ENCODE peak calls at places on chromosomes 7 and 10, in four cellular contexts. One of them, this sample, is unnamed.

GRCh38 chr7:131554880-131555516 is 1.4 kb downstream of the PODXL start:
- DNase-seq in BJ: no peak
- DNase-seq in osteoblast: peak
- DNase-seq in fibroblast of pulmonary artery: no peak
- DNase-seq in this sample: no peak

GRCh38 chr7:148772297-148773089 is 73.8 kb downstream of the CUL1 start:
- DNase-seq in BJ: peak
- DNase-seq in osteoblast: peak
- DNase-seq in fibroblast of pulmonary artery: peak
- DNase-seq in this sample: no peak

GRCh38 chr7:13880789-13881188 is 108.7 kb downstream of the ETV1 start:
- DNase-seq in BJ: peak
- DNase-seq in osteoblast: no peak
- DNase-seq in fibroblast of pulmonary artery: peak
- DNase-seq in this sample: no peak

GRCh38 chr7:104074529-104074928 is 85.1 kb upstream of the RELN start:
- DNase-seq in BJ: no peak
- DNase-seq in osteoblast: no peak
- DNase-seq in fibroblast of pulmonary artery: no peak
- DNase-seq in this sample: no peak

GRCh38 chr10:44293842-44294241 is 91.1 kb downstream of the CXCL12 start:
- DNase-seq in BJ: peak
- DNase-seq in osteoblast: peak
- DNase-seq in fibroblast of pulmonary artery: peak
- DNase-seq in this sample: no peak

GRCh38 chr10:113007343-113007771 is 57.3 kb downstream of the TCF7L2 start:
- DNase-seq in BJ: no peak
- DNase-seq in osteoblast: no peak
- DNase-seq in fibroblast of pulmonary artery: no peak
- DNase-seq in this sample: no peak

GRCh38 chr7:157671358-157672255 is 334.8 kb downstream of the DNAJB6 start:
- DNase-seq in BJ: no peak
- DNase-seq in osteoblast: no peak
- DNase-seq in fibroblast of pulmonary artery: no peak
- DNase-seq in this sample: no peak

GRCh38 chr7:131008840-131009651 is 275.0 kb upstream of the KLF14 start:
- DNase-seq in BJ: no peak
- DNase-seq in osteoblast: no peak
- DNase-seq in fibroblast of pulmonary artery: no peak
- DNase-seq in this sample: no peak

GRCh38 chr7:39125849-39126248 is 148.1 kb downstream of the POU6F2 start:
- DNase-seq in BJ: no peak
- DNase-seq in osteoblast: no peak
- DNase-seq in fibroblast of pulmonary artery: no peak
- DNase-seq in this sample: no peak

GRCh38 chr10:18610517-18610916 is 40.9 kb downstream of the NSUN6 start:
- DNase-seq in BJ: no peak
- DNase-seq in osteoblast: peak
- DNase-seq in fibroblast of pulmonary artery: peak
- DNase-seq in this sample: no peak

GRCh38 chr7:128909605-128910568 is 622 bp downstream of the KCP start:
- DNase-seq in BJ: no peak
- DNase-seq in osteoblast: peak
- DNase-seq in fibroblast of pulmonary artery: peak
- DNase-seq in this sample: no peak

GRCh38 chr10:14605231-14605925 is 169.3 kb downstream of the FAM107B start:
- DNase-seq in BJ: peak
- DNase-seq in osteoblast: peak
- DNase-seq in fibroblast of pulmonary artery: peak
- DNase-seq in this sample: no peak

GRCh38 chr7:71683382-71683781 is 551.4 kb downstream of the GALNT17 start:
- DNase-seq in BJ: no peak
- DNase-seq in osteoblast: no peak
- DNase-seq in fibroblast of pulmonary artery: no peak
- DNase-seq in this sample: no peak

GRCh38 chr7:9978111-9979064 is 995.3 kb upstream of the PHF14 start:
- DNase-seq in BJ: no peak
- DNase-seq in osteoblast: no peak
- DNase-seq in fibroblast of pulmonary artery: no peak
- DNase-seq in this sample: no peak

GRCh38 chr7:157663061-157663863 is 326.5 kb downstream of the DNAJB6 start:
- DNase-seq in BJ: no peak
- DNase-seq in osteoblast: no peak
- DNase-seq in fibroblast of pulmonary artery: no peak
- DNase-seq in this sample: no peak

DNA sequence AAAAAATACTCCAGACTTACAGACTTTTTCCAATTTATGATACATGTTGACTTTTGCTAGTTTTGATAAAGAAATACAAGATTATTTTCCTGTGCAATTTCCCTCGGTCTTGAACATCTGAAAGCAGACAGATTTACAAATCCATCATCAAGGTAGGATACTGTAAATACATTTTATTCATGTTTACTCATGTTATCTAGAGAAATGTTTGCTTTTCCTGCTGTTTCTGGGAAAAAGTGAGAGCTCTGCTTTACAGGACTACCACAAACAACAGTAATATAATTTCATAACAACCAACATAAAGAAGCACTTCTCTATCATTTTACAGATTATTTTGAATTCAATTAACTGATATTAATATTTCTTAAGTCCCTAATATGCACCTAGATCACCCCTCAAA is 31.7 kb upstream of the CASD1 start:
- DNase-seq in BJ: no peak
- DNase-seq in osteoblast: no peak
- DNase-seq in fibroblast of pulmonary artery: no peak
- DNase-seq in this sample: no peak
- TF ChIP-seq CTCF in BJ: no peak
- TF ChIP-seq CTCF in osteoblast: no peak
- TF ChIP-seq CTCF in fibroblast of pulmonary artery: no peak
- TF ChIP-seq CTCF in this sample: no peak

DNA sequence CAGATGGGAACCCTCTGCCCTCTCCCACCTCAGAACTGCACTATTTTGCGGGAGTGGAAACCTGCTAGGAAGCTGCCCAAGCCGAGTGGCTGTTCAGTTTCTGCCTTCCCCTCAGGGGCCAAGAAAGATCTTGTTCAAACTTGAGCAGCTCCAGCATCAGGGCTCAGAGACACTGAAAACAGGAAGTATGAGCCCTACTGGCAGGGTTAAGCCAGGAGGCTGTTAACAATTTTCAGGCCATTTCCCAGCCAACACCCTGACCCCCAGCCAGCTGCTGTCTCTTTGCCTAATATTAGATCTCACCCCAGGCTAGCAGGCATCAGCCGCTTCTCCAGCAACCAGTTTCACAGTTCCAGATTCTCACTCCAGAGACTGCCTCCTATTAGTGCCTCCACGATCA is 9.2 kb downstream of the PLAU start:
- DNase-seq in BJ: no peak
- DNase-seq in osteoblast: no peak
- DNase-seq in fibroblast of pulmonary artery: no peak
- DNase-seq in this sample: no peak
- TF ChIP-seq CTCF in BJ: peak
- TF ChIP-seq CTCF in osteoblast: no peak
- TF ChIP-seq CTCF in fibroblast of pulmonary artery: no peak
- TF ChIP-seq CTCF in this sample: no peak

GRCh38 chr10:67115972-67116371 is 190.1 kb downstream of the LRRTM3 start:
- DNase-seq in BJ: no peak
- DNase-seq in osteoblast: no peak
- DNase-seq in fibroblast of pulmonary artery: peak
- DNase-seq in this sample: no peak
- TF ChIP-seq CTCF in BJ: no peak
- TF ChIP-seq CTCF in osteoblast: no peak
- TF ChIP-seq CTCF in fibroblast of pulmonary artery: no peak
- TF ChIP-seq CTCF in this sample: no peak

DNA sequence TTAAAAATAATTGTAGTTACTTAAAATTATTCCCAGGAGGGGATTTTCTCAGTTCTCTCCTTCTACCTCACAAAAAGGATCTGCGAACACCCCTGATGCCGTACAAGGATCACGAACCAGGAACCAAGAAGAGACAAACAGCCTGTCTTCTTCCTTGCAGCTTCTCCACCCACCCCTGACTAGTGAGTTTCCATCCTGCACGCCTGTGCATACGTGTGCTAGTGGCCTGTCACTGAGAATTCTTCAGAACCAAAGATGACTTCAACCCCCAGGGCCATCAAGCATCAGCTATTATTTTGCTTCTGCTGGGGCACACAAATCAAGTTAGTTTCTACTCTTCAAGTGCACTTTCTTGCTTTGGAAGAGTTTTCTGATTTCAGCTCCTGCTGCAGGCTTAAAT is 175.5 kb upstream of the KLF6 start:
- DNase-seq in BJ: no peak
- DNase-seq in osteoblast: no peak
- DNase-seq in fibroblast of pulmonary artery: no peak
- DNase-seq in this sample: no peak
- TF ChIP-seq CTCF in BJ: no peak
- TF ChIP-seq CTCF in osteoblast: no peak
- TF ChIP-seq CTCF in fibroblast of pulmonary artery: no peak
- TF ChIP-seq CTCF in this sample: no peak

GRCh38 chr7:102272075-102272916 is 14.4 kb upstream of the SH2B2 start:
- DNase-seq in BJ: no peak
- DNase-seq in osteoblast: peak
- DNase-seq in fibroblast of pulmonary artery: peak
- DNase-seq in this sample: peak
- TF ChIP-seq CTCF in BJ: peak
- TF ChIP-seq CTCF in osteoblast: peak
- TF ChIP-seq CTCF in fibroblast of pulmonary artery: peak
- TF ChIP-seq CTCF in this sample: peak